ENCODE peak calls at places on chromosome 7, in nine cellular contexts. D is CD4-positive, alpha-beta T cell; C is HCT116; E is adrenal gland; H is glutamatergic neuron; P is pancreas; T is GM06990; Q is RWPE1; L is tibial artery. A is an unnamed sample.

GRCh38 chr7:29327455-29327854 is 132.9 kb downstream of the CHN2 start:
- DNase-seq in Q (no peak), C (no peak), L (no peak), H (no peak), D (no peak), E (no peak), T (no peak), P (no peak), A (no peak)

GRCh38 chr7:27242580-27243339 is at the start of gene EVX1:
- DNase-seq in C (no peak), D (peak; percentile 14), P (no peak), Q (peak; percentile 21), E (no peak), H (peak; percentile 44), T (no peak), L (no peak), A (no peak)

GRCh38 chr7:12761691-12762090 is 74.3 kb downstream of the ARL4A start:
- DNase-seq in L (no peak), E (no peak), T (no peak), C (no peak), H (no peak), P (no peak), D (no peak), Q (no peak), A (no peak)

GRCh38 chr7:155908385-155908784 is 96.1 kb upstream of the SHH start:
- DNase-seq in H (no peak), L (no peak), D (no peak), Q (no peak), C (no peak), P (no peak), E (no peak), T (no peak), A (no peak)

GRCh38 chr7:1691096-1691495 is 21.0 kb downstream of the ELFN1 start:
- DNase-seq in E (no peak), P (no peak), H (no peak), L (peak; percentile 44), T (no peak), D (no peak), Q (no peak), C (no peak), A (no peak)

GRCh38 chr7:71130280-71130679 is 1.7 kb upstream of the GALNT17 start:
- DNase-seq in P (no peak), Q (no peak), E (no peak), D (no peak), H (no peak), C (no peak), T (no peak), L (no peak), A (no peak)

GRCh38 chr7:124033807-124034753 is 1.2 kb upstream of the TMEM229A start:
- DNase-seq in D (no peak), L (no peak), E (no peak), H (no peak), C (no peak), T (no peak), P (no peak), Q (no peak), A (no peak)

GRCh38 chr7:29527709-29528108 is 35.9 kb upstream of the PRR15 start:
- DNase-seq in L (no peak), D (no peak), C (no peak), P (no peak), Q (no peak), E (no peak), H (no peak), T (no peak), A (no peak)

GRCh38 chr7:13467111-13467547 is 522.3 kb downstream of the ETV1 start:
- DNase-seq in C (no peak), T (no peak), D (no peak), Q (no peak), L (no peak), H (peak; percentile 23), P (no peak), E (no peak), A (no peak)

GRCh38 chr7:100694196-100694745 is at the start of gene GIGYF1:
- DNase-seq in D (peak; percentile 52), T (peak; percentile 81), C (no peak), L (peak; percentile 84), H (peak; percentile 79), E (peak; percentile 79), P (peak; percentile 75), Q (peak; percentile 84), A (peak; percentile 86)

GRCh38 chr7:96236198-96237039 is 85.5 kb downstream of the SLC25A13 start:
- DNase-seq in L (peak; percentile 66), Q (peak; percentile 42), C (peak; percentile 18), P (no peak), H (no peak), D (no peak), E (peak; percentile 82), T (no peak), A (no peak)

GRCh38 chr7:120554960-120555571 is 282.1 kb downstream of the KCND2 start:
- DNase-seq in Q (peak; percentile 34), D (no peak), P (peak; percentile 5), L (no peak), T (no peak), E (peak; percentile 64), C (peak; percentile 47), H (peak; percentile 38), A (peak; percentile 27)

GRCh38 chr7:11931306-11931705 is 99.3 kb upstream of the THSD7A start:
- DNase-seq in E (no peak), T (no peak), H (no peak), P (no peak), Q (no peak), D (no peak), C (no peak), L (no peak), A (no peak)

GRCh38 chr7:68185641-68186040 is 1189.0 kb downstream of the TYW1 start:
- DNase-seq in H (no peak), C (no peak), T (no peak), Q (no peak), P (no peak), D (no peak), E (no peak), L (no peak), A (no peak)

GRCh38 chr7:24884401-24884800 is 95.6 kb downstream of the OSBPL3 start:
- DNase-seq in C (no peak), P (no peak), T (no peak), E (no peak), D (no peak), H (no peak), L (no peak), Q (no peak), A (no peak)

GRCh38 chr7:100396421-100396982 is 23.2 kb downstream of the PILRA start:
- DNase-seq in T (peak; percentile 86), Q (no peak), D (no peak), H (no peak), C (no peak), L (no peak), P (no peak), E (no peak), A (peak; percentile 76)

GRCh38 chr7:127943541-127944521 is 87.4 kb downstream of the LRRC4 start:
- DNase-seq in T (no peak), Q (no peak), P (peak; percentile 7), E (no peak), C (no peak), H (peak; percentile 21), D (no peak), L (no peak), A (no peak)

GRCh38 chr7:112938895-112939588 is 147.6 kb downstream of the GPR85 start:
- DNase-seq in P (peak; percentile 22), T (no peak), E (peak; percentile 63), Q (peak; percentile 20), L (peak; percentile 67), H (peak; percentile 57), D (no peak), C (no peak), A (peak; percentile 28)

DNA sequence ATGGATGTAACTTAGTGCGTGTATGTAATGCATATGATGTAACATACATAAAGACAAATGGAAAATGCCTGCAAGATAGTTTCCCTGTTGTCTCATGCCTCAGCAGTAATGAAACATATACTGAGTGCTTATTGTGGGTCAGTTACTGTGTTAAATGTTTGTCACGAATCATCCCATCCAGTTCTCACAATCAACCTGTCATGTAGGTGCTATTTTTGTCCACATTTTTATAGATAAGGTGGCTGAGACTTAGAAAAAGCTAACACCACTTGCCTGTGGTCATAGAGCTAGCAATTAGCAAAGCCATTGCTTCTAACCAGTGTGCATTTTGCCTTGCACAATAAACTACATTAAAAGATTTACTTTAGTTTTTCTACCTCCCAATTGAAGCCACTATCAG is 350.9 kb downstream of the AUTS2 start:
- DNase-seq in L (no peak), Q (no peak), C (no peak), E (no peak), H (no peak), T (peak; percentile 29), P (no peak), D (no peak), A (no peak)
- TF ChIP-seq CTCF in L (no peak), Q (no peak), C (no peak), E (no peak), H (no peak), T (no peak), P (no peak), D (no peak), A (no peak)

DNA sequence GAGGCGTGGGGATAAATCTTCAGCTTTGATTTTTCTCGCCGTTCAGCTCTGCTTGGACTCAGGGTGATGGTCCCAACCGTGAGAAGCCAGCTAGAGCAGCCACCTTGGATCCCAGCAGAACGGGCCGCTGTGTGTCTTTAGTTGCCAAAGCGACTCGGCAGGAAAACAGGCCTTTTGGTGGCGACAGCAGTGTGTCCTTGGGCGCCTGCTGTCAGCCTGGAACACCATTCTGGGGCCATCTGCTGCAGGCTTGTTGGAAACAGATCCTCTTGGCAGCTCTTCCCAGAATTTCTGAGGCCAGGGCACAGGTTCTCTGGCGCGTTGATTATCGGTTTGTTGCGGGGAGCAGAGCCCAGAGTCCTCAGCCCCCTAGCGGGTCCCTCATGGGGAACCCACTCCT is 97.6 kb downstream of the CUX1 start:
- DNase-seq in E (peak; percentile 72), H (peak; percentile 69), T (no peak), L (no peak), C (no peak), D (no peak), Q (no peak), P (no peak), A (no peak)
- TF ChIP-seq CTCF in E (no peak), H (no peak), T (no peak), L (no peak), C (no peak), D (no peak), Q (no peak), P (no peak), A (no peak)

GRCh38 chr7:52189153-52189778 is 846.2 kb upstream of the POM121L12 start:
- DNase-seq in L (no peak), H (no peak), E (no peak), C (no peak), P (no peak), D (no peak), T (no peak), Q (no peak), A (no peak)
- TF ChIP-seq CTCF in L (no peak), H (no peak), E (no peak), C (no peak), P (no peak), D (no peak), T (no peak), Q (no peak), A (no peak)

DNA sequence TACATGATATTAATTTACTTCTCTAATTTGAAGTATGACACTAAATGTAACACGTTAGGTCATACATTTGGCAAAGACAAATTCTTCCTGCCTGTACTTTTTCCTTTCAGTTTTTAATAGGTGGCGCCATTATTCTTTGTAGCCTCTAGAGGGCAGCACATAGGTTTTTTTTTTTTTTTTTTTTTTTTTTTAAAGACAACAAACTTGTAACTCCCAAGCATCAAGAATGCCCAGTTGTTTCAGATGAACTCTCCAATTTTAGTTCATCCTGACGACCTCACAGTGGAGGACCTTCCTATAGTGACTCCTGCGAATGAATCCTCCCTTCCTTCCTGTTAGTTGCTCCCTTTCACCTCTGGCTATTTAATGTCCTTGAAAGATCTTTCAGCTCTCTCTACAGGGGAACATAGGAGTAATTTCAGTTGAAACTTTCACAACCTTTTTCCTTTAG is 139.3 kb upstream of the HDAC9 start:
- DNase-seq in L (no peak), D (no peak), E (no peak), H (no peak), P (no peak), Q (peak; percentile 32), T (peak; percentile 26), C (peak; percentile 26), A (peak; percentile 31)
- TF ChIP-seq CTCF in L (peak; percentile 42), D (peak; percentile 93), E (peak; percentile 54), H (peak; percentile 81), P (peak; percentile 62), Q (peak; percentile 82), T (peak; percentile 55), C (peak; percentile 79), A (peak; percentile 53)

A was measured in GM10248.